ENCODE peak calls at places on chromosomes 4 and X, in four cellular contexts. A, P, B and I are unnamed samples.

GRCh38 chr4:47209833-47210232 is 178.5 kb downstream of the GABRB1 start:
- DNase-seq in B (no peak), A (no peak), P (no peak), I (no peak)

GRCh38 chrX:7941390-7942042 is 14.3 kb upstream of the PNPLA4 start:
- DNase-seq in B (no peak), P (no peak), A (no peak), I (no peak)

GRCh38 chrX:8760021-8760420 is 28.1 kb upstream of the ANOS1 start:
- DNase-seq in P (no peak), B (no peak), A (no peak), I (no peak)

GRCh38 chr4:128635141-128635911 is 174.2 kb upstream of the JADE1 start:
- DNase-seq in P (peak; percentile 93), B (no peak), A (no peak), I (no peak)

GRCh38 chrX:103941201-103941975 is 21.0 kb upstream of the TMSB15B start:
- DNase-seq in A (no peak), P (no peak), B (no peak), I (no peak)

GRCh38 chr4:91064157-91064853 is 937.1 kb downstream of the CCSER1 start:
- DNase-seq in A (no peak), B (no peak), P (no peak), I (no peak)

GRCh38 chr4:183097251-183098079 is 1.6 kb upstream of the WWC2 start:
- DNase-seq in A (no peak), P (peak; percentile 44), B (no peak), I (no peak)

GRCh38 chrX:47623540-47624027 is 3.9 kb upstream of the SYN1 start:
- DNase-seq in B (no peak), P (peak; percentile 56), A (no peak), I (no peak)

GRCh38 chr4:4690854-4691253 is 149.0 kb upstream of the STX18 start:
- DNase-seq in P (no peak), A (no peak), B (no peak), I (no peak)